ENCODE peak calls at places on chromosome 12, in ten cellular contexts. E is testis; A is astrocyte; J is cardiac muscle cell; C is CD8-positive, alpha-beta T cell; G is A549; N is uterus; V is left ventricle myocardium inferior; Y is thoracic aorta; H is tibial nerve. B is an unnamed sample. For H3K9me3, the result is how much of the 10 kb centered on the place peaks cover.

GRCh38 chr12:6550294-6551062 is 5.4 kb downstream of the IFFO1 start:
- DNase-seq in V (peak), J (no peak), E (no peak), Y (no peak), H (no peak), G (no peak), A (no peak), C (no peak), N (no peak), B (no peak)

GRCh38 chr12:120631097-120631496 is 9.3 kb upstream of the CABP1 start:
- DNase-seq in Y (no peak), H (no peak), E (no peak), V (no peak), N (no peak), C (no peak), G (no peak), J (no peak), A (no peak), B (no peak)

GRCh38 chr12:3303410-3304136 is 187.4 kb upstream of the PRMT8 start:
- DNase-seq in J (peak), Y (no peak), N (no peak), A (no peak), C (no peak), V (no peak), E (no peak), H (no peak), G (no peak), B (no peak)

GRCh38 chr12:102961488-102961801 is 4.0 kb downstream of the ASCL1 start:
- DNase-seq in N (no peak), J (no peak), E (no peak), H (no peak), A (no peak), Y (no peak), C (no peak), G (no peak), V (no peak), B (no peak)

GRCh38 chr12:3252416-3252815 is 175.2 kb downstream of the TSPAN9 start:
- DNase-seq in C (no peak), G (no peak), A (peak), V (peak), H (peak), J (peak), Y (peak), N (peak), E (peak), B (no peak)

GRCh38 chr12:2057041-2057792 is 4.4 kb downstream of the CACNA1C start:
- DNase-seq in E (peak), V (peak), N (peak), H (peak), G (no peak), C (peak), J (peak), Y (no peak), A (no peak), B (no peak)

GRCh38 chr12:18313316-18313715 is 52.0 kb downstream of the PIK3C2G start:
- DNase-seq in H (no peak), V (no peak), G (no peak), C (no peak), Y (no peak), J (no peak), N (no peak), E (no peak), A (no peak), B (no peak)

GRCh38 chr12:89655851-89656250 is 52.8 kb downstream of the ATP2B1 start:
- DNase-seq in E (no peak), C (no peak), H (no peak), A (peak), G (no peak), N (no peak), J (no peak), V (no peak), Y (no peak), B (no peak)

GRCh38 chr12:21527451-21528180 is 1.5 kb downstream of the SPX start:
- DNase-seq in A (peak), N (no peak), V (peak), J (peak), C (peak), Y (no peak), E (peak), H (no peak), G (peak), B (peak)

GRCh38 chr12:118126119-118126757 is 9.7 kb upstream of the PEBP1 start:
- DNase-seq in J (no peak), H (no peak), A (no peak), C (no peak), V (peak), G (no peak), Y (no peak), N (no peak), E (peak), B (no peak)

GRCh38 chr12:64828713-64829112 is 4.3 kb downstream of the TBC1D30 start:
- DNase-seq in J (no peak), H (no peak), V (no peak), A (no peak), C (no peak), E (no peak), G (no peak), Y (no peak), N (no peak), B (no peak)

GRCh38 chr12:51405801-51406207 is 14.6 kb upstream of the GALNT6 start:
- DNase-seq in A (no peak), H (no peak), Y (no peak), J (no peak), G (no peak), V (no peak), E (no peak), N (no peak), C (no peak), B (no peak)

GRCh38 chr12:530308-530707 is 70.6 kb downstream of the B4GALNT3 start:
- DNase-seq in J (no peak), E (no peak), A (peak), N (no peak), G (no peak), Y (no peak), V (no peak), H (no peak), C (no peak), B (no peak)

GRCh38 chr12:17971850-17972249 is 118.1 kb downstream of the RERGL start:
- DNase-seq in H (no peak), C (no peak), E (no peak), A (peak), Y (no peak), N (no peak), V (no peak), G (no peak), J (no peak), B (no peak)

GRCh38 chr12:101819467-101819866 is 11.3 kb downstream of the GNPTAB start:
- DNase-seq in V (no peak), G (no peak), Y (no peak), E (no peak), N (no peak), J (no peak), A (no peak), C (no peak), H (no peak), B (no peak)

GRCh38 chr12:111076611-111077451 is 156.5 kb upstream of the MYL2 start:
- DNase-seq in E (no peak), J (no peak), Y (no peak), H (no peak), V (no peak), G (no peak), A (no peak), C (no peak), N (no peak), B (no peak)

GRCh38 chr12:123384318-123384993 is 524 bp downstream of the KMT5A start:
- DNase-seq in H (no peak), Y (no peak), N (no peak), G (no peak), C (no peak), E (peak), A (no peak), J (peak), V (no peak), B (no peak)

GRCh38 chr12:127280393-127281275 is 986.3 kb upstream of the TMEM132C start:
- DNase-seq in H (no peak), G (peak), C (peak), A (no peak), J (peak), V (peak), E (peak), Y (no peak), N (no peak), B (peak)

GRCh38 chr12:76455582-76456345 is 103.8 kb downstream of the OSBPL8 start:
- DNase-seq in H (no peak), Y (no peak), G (peak), N (no peak), J (peak), A (peak), C (no peak), V (no peak), E (no peak), B (no peak)

GRCh38 chr12:96989916-96990315 is 82.9 kb downstream of the NEDD1 start:
- DNase-seq in V (no peak), A (peak), N (no peak), E (no peak), Y (no peak), C (no peak), H (no peak), G (no peak), J (peak), B (no peak)

GRCh38 chr12:20342111-20342510 is 26.2 kb upstream of the PDE3A start:
- DNase-seq in J (no peak), V (no peak), N (no peak), A (peak), E (no peak), H (no peak), C (no peak), Y (no peak), G (no peak), B (no peak)

GRCh38 chr12:62522984-62523383 is 56.4 kb downstream of the MON2 start:
- DNase-seq in N (no peak), Y (no peak), A (no peak), H (no peak), V (no peak), C (no peak), J (peak), E (no peak), G (no peak), B (no peak)

GRCh38 chr12:106445981-106446380 is 88.4 kb downstream of the POLR3B start:
- DNase-seq in E (no peak), G (no peak), Y (no peak), H (no peak), J (no peak), C (no peak), V (no peak), N (no peak), A (no peak), B (no peak)

GRCh38 chr12:109462868-109463692 is 14.0 kb downstream of the KCTD10 start:
- DNase-seq in J (peak), E (peak), H (peak), G (no peak), Y (peak), N (peak), V (peak), A (peak), C (no peak), B (no peak)

GRCh38 chr12:70043490-70044138 is 199.6 kb upstream of the CNOT2 start:
- DNase-seq in C (no peak), G (no peak), A (no peak), N (no peak), H (no peak), E (no peak), Y (no peak), J (no peak), V (no peak), B (no peak)

GRCh38 chr12:4278582-4278939 is 5.0 kb downstream of the CCND2 start:
- DNase-seq in G (no peak), A (no peak), V (peak), Y (no peak), H (peak), J (peak), N (no peak), E (peak), C (no peak), B (no peak)

GRCh38 chr12:10779103-10779502 is 23.3 kb downstream of the TAS2R7 start:
- DNase-seq in E (no peak), H (no peak), G (no peak), V (no peak), N (no peak), C (no peak), Y (no peak), J (no peak), A (no peak), B (no peak)

GRCh38 chr12:49693931-49694439 is 13.2 kb downstream of the FMNL3 start:
- DNase-seq in C (no peak), E (no peak), J (no peak), G (no peak), H (no peak), A (no peak), N (no peak), V (no peak), Y (no peak), B (no peak)

GRCh38 chr12:26187014-26187413 is 8.4 kb upstream of the SSPN start:
- DNase-seq in V (no peak), H (no peak), J (no peak), C (no peak), N (no peak), G (no peak), Y (no peak), A (no peak), E (no peak), B (no peak)

GRCh38 chr12:56449622-56449984 is 377 bp upstream of the TIMELESS start:
- DNase-seq in E (no peak), H (no peak), J (no peak), V (no peak), C (no peak), N (no peak), Y (no peak), G (peak), A (no peak), B (no peak)

GRCh38 chr12:127548123-127548553 is 718.8 kb upstream of the TMEM132C start:
- DNase-seq in J (no peak), N (no peak), A (peak), H (no peak), Y (no peak), C (no peak), E (no peak), V (no peak), G (no peak), B (no peak)

GRCh38 chr12:113054948-113055486 is 1.5 kb upstream of the DTX1 start:
- DNase-seq in C (no peak), G (no peak), N (no peak), E (no peak), Y (no peak), A (no peak), H (no peak), J (no peak), V (no peak), B (no peak)

GRCh38 chr12:89516633-89517032 is 8.0 kb downstream of the GALNT4 start:
- DNase-seq in H (no peak), E (no peak), J (no peak), N (no peak), G (no peak), A (no peak), V (no peak), Y (no peak), C (no peak), B (no peak)

GRCh38 chr12:119940881-119941280 is 48.2 kb upstream of the BICDL1 start:
- DNase-seq in C (no peak), J (no peak), A (peak), V (no peak), E (no peak), Y (no peak), N (no peak), G (peak), H (no peak), B (no peak)

GRCh38 chr12:116539905-116540482 is 19.2 kb upstream of the MAP1LC3B2 start:
- DNase-seq in Y (no peak), N (peak), C (no peak), A (peak), G (no peak), J (peak), V (peak), E (peak), H (no peak), B (no peak)

DNA sequence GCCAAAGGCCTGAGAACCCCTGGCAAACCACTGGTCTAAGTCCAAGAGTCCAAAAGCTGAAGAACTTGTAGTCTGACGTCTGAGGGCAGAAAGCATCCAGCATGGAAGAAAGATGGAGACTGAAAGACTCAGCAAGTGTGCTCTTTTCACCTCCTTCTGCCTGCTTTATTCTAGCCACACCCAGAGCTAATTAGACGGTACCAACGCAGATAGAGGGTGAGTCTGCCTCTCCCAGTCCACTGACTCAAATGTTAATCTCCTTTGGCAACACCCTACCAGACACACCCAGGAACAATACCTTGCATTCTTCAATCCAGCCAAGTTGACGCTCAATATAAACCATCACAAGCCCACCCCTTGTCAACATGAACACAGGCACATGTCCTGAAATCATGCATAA is 155.1 kb downstream of the CCDC59 start:
- DNase-seq in A (no peak), C (no peak), Y (no peak), G (no peak), J (no peak), N (no peak), V (no peak), E (no peak), H (no peak), B (no peak)
- H3K9me3 ChIP-seq in A (under half), C (under half), Y (under half), G (under half), J (under half), N (under half), V (under half), E (under half), H (under half), B (under half)

GRCh38 chr12:133236144-133236543 is 467 bp upstream of the ANHX start:
- DNase-seq in Y (no peak), E (peak), H (no peak), J (no peak), N (no peak), V (no peak), A (no peak), C (no peak), G (no peak), B (no peak)
- H3K9me3 ChIP-seq in Y (under half), E (under half), H (under half), J (under half), N (under half), V (under half), A (under half), C (under half), G (half or more), B (under half)

DNA sequence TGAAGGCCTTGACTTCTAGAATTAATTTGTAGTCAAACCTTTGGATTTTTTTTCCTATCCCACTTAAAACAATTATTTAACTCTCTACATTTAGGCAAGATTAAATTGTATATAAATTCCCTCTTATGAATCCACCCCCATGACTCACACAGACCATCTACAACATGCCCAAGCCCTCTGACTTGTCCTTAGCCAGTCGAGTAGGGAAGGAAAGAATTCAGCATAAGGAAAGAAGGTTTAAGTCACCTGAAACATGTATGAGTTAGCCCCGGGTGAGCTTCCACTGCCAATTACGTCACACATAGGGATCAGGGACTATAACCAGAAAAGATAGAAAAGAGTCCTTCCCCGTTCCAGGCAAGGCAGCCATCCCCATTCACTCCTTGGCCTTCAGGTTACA is 14.9 kb upstream of the RESF1 start:
- DNase-seq in J (no peak), H (no peak), E (no peak), A (no peak), Y (no peak), N (no peak), V (no peak), C (no peak), G (no peak), B (no peak)
- H3K9me3 ChIP-seq in J (under half), H (under half), E (under half), A (under half), Y (under half), N (under half), V (under half), C (under half), G (under half), B (under half)

DNA sequence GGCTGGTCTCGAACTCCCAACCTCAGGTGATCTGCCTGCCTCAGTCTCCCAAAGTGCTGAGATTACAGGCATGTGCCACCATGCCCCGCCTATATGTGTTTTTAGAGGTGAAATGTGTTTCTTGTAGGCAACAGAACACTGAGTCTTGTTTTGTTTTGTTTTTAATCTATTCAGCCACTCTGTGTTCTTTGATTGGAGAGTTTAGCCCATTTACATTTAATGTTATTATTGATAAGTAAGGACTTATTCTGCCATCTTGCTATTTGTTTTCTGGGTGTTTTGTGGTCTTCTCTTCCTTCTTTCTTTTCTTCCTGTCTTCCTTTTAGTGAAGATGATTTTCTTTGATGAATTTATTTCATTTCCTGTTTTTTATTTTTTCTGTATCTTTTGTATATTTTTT is 29.6 kb downstream of the IFNG start:
- DNase-seq in N (no peak), J (no peak), C (no peak), A (no peak), H (no peak), G (no peak), Y (no peak), V (no peak), E (no peak), B (no peak)
- H3K9me3 ChIP-seq in N (under half), J (under half), C (under half), A (under half), H (under half), G (under half), Y (under half), V (under half), E (under half), B (under half)

GRCh38 chr12:32809196-32809595 is 53.5 kb upstream of the YARS2 start:
- DNase-seq in G (no peak), V (no peak), H (no peak), J (no peak), N (no peak), A (no peak), Y (no peak), E (no peak), C (no peak), B (no peak)
- H3K9me3 ChIP-seq in G (under half), V (under half), H (under half), J (under half), N (under half), A (under half), Y (under half), E (under half), C (under half), B (under half)

B was measured in T-helper 17 cell.